ENCODE peak calls at places on chromosomes 2 and 18, in four cellular contexts. Y, W, I and A are unnamed samples.

GRCh38 chr2:120765911-120766757 is 30.5 kb downstream of the GLI2 start:
- DNase-seq in Y (peak), W (no peak), I (peak), A (peak)

GRCh38 chr2:186456941-186457340 is 29.1 kb upstream of the ZC3H15 start:
- DNase-seq in Y (peak), W (no peak), I (peak), A (peak)

GRCh38 chr18:43620936-43621335 is 343.6 kb upstream of the SYT4 start:
- DNase-seq in Y (peak), W (no peak), I (no peak), A (peak)

GRCh38 chr2:173963323-173963816 is 1.8 kb downstream of the SP3 start:
- DNase-seq in Y (peak), W (peak), I (no peak), A (peak)

GRCh38 chr2:172062402-172063004 is 22.8 kb upstream of the DLX1 start:
- DNase-seq in Y (no peak), W (no peak), I (no peak), A (no peak)

GRCh38 chr18:10453885-10454772 is at the start of gene APCDD1:
- DNase-seq in Y (no peak), W (no peak), I (no peak), A (no peak)

GRCh38 chr2:50345691-50346090 is 686.2 kb downstream of the NRXN1 start:
- DNase-seq in Y (no peak), W (no peak), I (no peak), A (no peak)

GRCh38 chr2:27027211-27027651 is 5.5 kb upstream of the TMEM214 start:
- DNase-seq in Y (no peak), W (no peak), I (no peak), A (no peak)

GRCh38 chr2:406231-406630 is 118.3 kb upstream of the ALKAL2 start:
- DNase-seq in Y (no peak), W (no peak), I (no peak), A (no peak)